ENCODE peak calls at places on chromosome 2, in seven cellular contexts. G is GM06990, V is uterus, E is ascending aorta, Y is right atrium auricular region, F is cardiac fibroblast, J is AG09309. N is an unnamed sample.

GRCh38 chr2:98460573-98461560 is 16.2 kb downstream of the INPP4A start:
- DNase-seq in G (peak), F (no peak), E (no peak), J (no peak), V (no peak), Y (no peak), N (no peak)

GRCh38 chr2:18122544-18123210 is 244.2 kb downstream of the KCNS3 start:
- DNase-seq in E (no peak), V (no peak), F (no peak), J (no peak), G (no peak), Y (no peak), N (no peak)

GRCh38 chr2:43100883-43101662 is 125.3 kb downstream of the ZFP36L2 start:
- DNase-seq in J (no peak), E (no peak), F (peak), V (peak), G (no peak), Y (no peak), N (peak)

GRCh38 chr2:159476329-159476728 is 140.0 kb downstream of the BAZ2B start:
- DNase-seq in F (no peak), J (no peak), Y (no peak), V (no peak), G (no peak), E (no peak), N (no peak)

GRCh38 chr2:113910110-113910717 is 20.3 kb downstream of the ACTR3 start:
- DNase-seq in J (no peak), G (no peak), V (no peak), F (no peak), Y (no peak), E (no peak), N (no peak)

GRCh38 chr2:176490061-176490861 is 221.0 kb downstream of the MTX2 start:
- DNase-seq in E (no peak), V (peak), Y (no peak), G (no peak), F (peak), J (no peak), N (no peak)

GRCh38 chr2:56474412-56475158 is 290.8 kb downstream of the CCDC85A start:
- DNase-seq in J (no peak), Y (no peak), V (no peak), F (peak), E (no peak), G (no peak), N (peak)

GRCh38 chr2:211591456-211591855 is 947.1 kb downstream of the ERBB4 start:
- DNase-seq in F (no peak), V (no peak), Y (no peak), G (no peak), E (no peak), J (no peak), N (no peak)

GRCh38 chr2:101991731-101992145 is at the start of gene IL1R2:
- DNase-seq in J (no peak), Y (no peak), E (no peak), V (no peak), G (no peak), F (no peak), N (no peak)

GRCh38 chr2:195363496-195363895 is 293.5 kb upstream of the SLC39A10 start:
- DNase-seq in E (no peak), V (no peak), G (no peak), F (no peak), J (no peak), Y (no peak), N (no peak)

GRCh38 chr2:179193759-179194394 is 70.8 kb downstream of the SESTD1 start:
- DNase-seq in Y (no peak), G (no peak), F (no peak), E (no peak), V (no peak), J (no peak), N (no peak)

GRCh38 chr2:120441744-120442471 is 96.0 kb downstream of the INHBB start:
- DNase-seq in E (no peak), V (no peak), J (no peak), G (no peak), F (peak), Y (no peak), N (no peak)

GRCh38 chr2:45432406-45432805 is 178.7 kb downstream of the SRBD1 start:
- DNase-seq in V (no peak), G (no peak), F (peak), J (no peak), Y (no peak), E (no peak), N (peak)

GRCh38 chr2:182642328-182642727 is 73.7 kb upstream of the DNAJC10 start:
- DNase-seq in V (peak), F (peak), G (peak), Y (peak), E (no peak), J (no peak), N (no peak)

GRCh38 chr2:98507461-98507860 is 62.8 kb downstream of the INPP4A start:
- DNase-seq in G (no peak), Y (no peak), J (no peak), E (no peak), F (no peak), V (no peak), N (no peak)

GRCh38 chr2:11921030-11921583 is 174.7 kb downstream of the LPIN1 start:
- DNase-seq in G (no peak), Y (no peak), E (no peak), J (no peak), V (no peak), F (no peak), N (no peak)

GRCh38 chr2:173148520-173148919 is 72.9 kb downstream of the MAP3K20 start:
- DNase-seq in Y (no peak), J (no peak), V (no peak), F (peak), E (no peak), G (no peak), N (no peak)

GRCh38 chr2:15870565-15870964 is 69.8 kb upstream of the MYCN start:
- DNase-seq in G (no peak), Y (no peak), V (no peak), J (no peak), F (no peak), E (no peak), N (no peak)

GRCh38 chr2:11145350-11145749 is 9.9 kb upstream of the SLC66A3 start:
- DNase-seq in F (no peak), V (no peak), E (no peak), Y (no peak), J (no peak), G (no peak), N (no peak)

GRCh38 chr2:165434865-165435500 is 34.5 kb upstream of the CSRNP3 start:
- DNase-seq in E (no peak), G (no peak), F (no peak), J (no peak), V (no peak), Y (no peak), N (no peak)

GRCh38 chr2:140506606-140507005 is 1624.2 kb downstream of the LRP1B start:
- DNase-seq in J (peak), V (no peak), F (peak), Y (no peak), E (no peak), G (no peak), N (peak)

GRCh38 chr2:174339971-174340399 is 5.2 kb downstream of the SP9 start:
- DNase-seq in J (no peak), Y (no peak), G (no peak), F (no peak), E (no peak), V (no peak), N (no peak)

GRCh38 chr2:2733818-2734217 is 402.7 kb upstream of the MYT1L start:
- DNase-seq in V (no peak), J (no peak), F (no peak), E (no peak), Y (no peak), G (no peak), N (no peak)

GRCh38 chr2:62304429-62305417 is 108.8 kb downstream of the B3GNT2 start:
- DNase-seq in J (peak), V (peak), F (peak), E (peak), Y (peak), G (peak), N (no peak)

GRCh38 chr2:229314117-229314516 is 43.0 kb upstream of the PID1 start:
- DNase-seq in J (no peak), G (no peak), E (no peak), Y (no peak), V (no peak), F (peak), N (no peak)

GRCh38 chr2:136310005-136310495 is 192.1 kb upstream of the CXCR4 start:
- DNase-seq in G (peak), E (no peak), F (no peak), V (no peak), Y (no peak), J (no peak), N (no peak)

GRCh38 chr2:64667535-64667934 is 13.8 kb upstream of the SERTAD2 start:
- DNase-seq in V (no peak), J (no peak), F (no peak), Y (no peak), G (no peak), E (no peak), N (no peak)

GRCh38 chr2:138775725-138776124 is 4.5 kb downstream of the NXPH2 start:
- DNase-seq in Y (no peak), V (no peak), E (no peak), F (no peak), J (no peak), G (no peak), N (no peak)

GRCh38 chr2:186347472-186347871 is 138.6 kb upstream of the ZC3H15 start:
- DNase-seq in V (no peak), G (peak), E (no peak), J (no peak), F (no peak), Y (no peak), N (peak)

GRCh38 chr2:128468186-128468585 is 149.5 kb upstream of the HS6ST1 start:
- DNase-seq in G (no peak), F (no peak), E (no peak), Y (peak), J (no peak), V (no peak), N (no peak)

DNA sequence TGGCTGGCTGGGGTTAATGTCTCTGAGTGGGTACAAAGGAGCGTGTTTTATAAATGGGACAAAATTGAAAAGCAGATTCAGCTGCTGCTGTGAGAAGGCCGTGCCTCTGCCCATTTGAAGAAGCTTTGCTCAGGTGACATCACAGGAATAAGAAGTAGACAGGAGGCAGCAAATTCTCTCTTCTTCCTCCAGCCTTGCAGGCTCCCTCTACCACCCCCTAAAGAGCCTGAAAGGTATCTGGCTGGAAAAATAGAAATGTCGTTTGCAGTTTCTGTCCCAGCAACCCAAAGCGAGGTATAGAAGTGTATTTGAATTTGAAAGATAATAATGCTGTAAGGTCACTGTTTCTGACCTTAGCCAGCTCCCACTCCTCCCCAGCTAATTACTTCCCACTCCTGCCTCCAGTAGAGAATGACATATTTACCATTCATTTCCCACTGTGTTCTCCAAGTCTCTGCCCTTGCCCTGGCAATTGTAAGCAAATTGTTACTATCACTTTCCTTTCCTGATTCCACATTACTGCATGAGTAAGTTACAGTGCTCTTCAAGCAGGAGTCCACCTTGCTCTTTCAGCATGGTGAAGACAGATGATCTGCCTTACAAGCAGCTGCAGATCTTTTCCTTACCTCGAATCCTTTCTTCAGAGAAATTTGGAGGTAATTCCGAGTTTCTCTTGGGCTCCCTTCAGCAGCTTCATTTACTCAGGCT is 56.7 kb upstream of the RASGRP3 start:
- DNase-seq in G (no peak), Y (no peak), E (no peak), F (peak), V (no peak), J (no peak), N (no peak)
- TF ChIP-seq CTCF in G (no peak), Y (no peak), E (no peak), F (peak), V (no peak), J (no peak), N (no peak)

DNA sequence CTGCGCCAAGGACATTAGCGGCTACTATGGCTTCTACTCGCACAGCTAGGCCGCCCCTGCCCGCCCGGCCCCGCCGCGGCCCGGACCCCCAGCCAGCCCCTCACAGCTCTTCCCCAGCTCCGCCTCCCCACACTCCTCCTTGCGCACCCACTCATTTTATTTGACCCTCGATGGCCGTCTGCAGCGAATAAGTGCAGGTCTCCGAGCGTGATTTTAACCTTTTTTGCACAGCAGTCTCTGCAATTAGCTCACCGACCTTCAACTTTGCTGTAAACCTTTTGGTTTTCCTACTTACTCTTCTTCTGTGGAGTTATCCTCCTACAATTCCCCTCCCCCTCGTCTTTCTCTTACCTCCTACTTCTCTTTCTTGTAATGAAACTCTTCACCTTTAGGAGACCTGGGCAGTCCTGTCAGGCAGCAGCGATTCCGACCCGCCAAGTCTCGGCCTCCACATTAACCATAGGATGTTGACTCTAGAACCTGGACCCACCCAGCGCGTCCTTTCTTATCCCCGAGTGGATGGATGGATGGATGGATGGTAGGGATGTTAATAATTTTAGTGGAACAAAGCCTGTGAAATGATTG is 8.2 kb downstream of the TBR1 start:
- DNase-seq in Y (no peak), G (no peak), J (no peak), E (no peak), F (no peak), V (no peak), N (no peak)
- H3K4me3 ChIP-seq in Y (peak), G (peak), J (no peak), E (peak), F (no peak), V (peak), N (no peak)

GRCh38 chr2:35428548-35428947 is 927.0 kb upstream of the CRIM1 start:
- DNase-seq in Y (no peak), E (no peak), J (no peak), G (no peak), V (no peak), F (peak), N (no peak)
- TF ChIP-seq CTCF in Y (no peak), E (no peak), J (peak), G (peak), V (no peak), F (peak), N (peak)

DNA sequence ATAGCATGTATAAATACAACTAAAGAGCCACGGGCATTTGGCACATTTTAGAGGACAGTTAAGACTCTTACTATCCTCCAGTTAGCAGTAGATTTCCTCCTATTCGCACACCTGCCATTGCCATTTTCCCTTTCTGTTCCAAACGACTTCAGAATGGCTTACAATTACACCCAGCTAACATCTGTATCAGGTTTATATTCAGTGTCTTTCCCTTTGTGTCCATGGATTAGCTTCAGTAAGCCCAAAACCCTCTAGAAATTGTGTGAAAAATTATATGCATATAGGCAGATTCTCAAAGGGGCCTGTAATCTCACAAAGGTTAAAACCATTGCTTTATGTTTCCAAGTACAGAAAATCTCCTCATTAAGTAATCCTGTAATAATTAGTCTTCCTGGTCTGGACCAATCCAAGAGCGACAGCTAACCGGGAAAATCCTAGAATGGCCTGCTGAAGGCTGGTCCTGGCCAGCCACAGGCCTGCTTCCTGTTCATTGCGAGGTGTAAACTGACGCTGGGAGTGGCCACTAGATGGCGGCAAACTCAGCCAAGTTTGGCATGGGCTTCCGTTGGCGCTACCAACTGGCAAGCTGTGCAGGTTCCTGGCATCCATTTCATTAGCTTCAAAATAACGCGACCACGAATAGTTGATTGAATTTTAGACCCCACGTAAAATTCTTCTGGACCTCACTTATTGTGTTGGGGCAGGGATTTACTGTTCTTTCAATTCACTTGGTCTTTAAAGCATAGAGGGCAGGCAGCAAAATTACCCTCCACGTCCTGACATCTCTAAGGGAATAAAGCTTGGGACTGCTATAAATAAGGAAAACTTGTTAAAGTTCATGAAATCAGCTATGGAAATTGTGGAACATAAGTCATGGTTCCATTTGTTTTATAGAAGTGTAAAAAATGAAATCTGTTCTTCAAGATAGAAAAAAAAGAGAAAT is 17.1 kb downstream of the ARHGAP25 start:
- DNase-seq in V (peak), E (peak), J (peak), F (peak), Y (peak), G (peak), N (peak)
- H3K4me3 ChIP-seq in V (peak), E (peak), J (no peak), F (no peak), Y (no peak), G (no peak), N (no peak)

GRCh38 chr2:200705305-200705985 is 106.3 kb upstream of the BZW1 start:
- DNase-seq in Y (no peak), G (no peak), E (no peak), V (no peak), J (no peak), F (peak), N (no peak)
- TF ChIP-seq CTCF in Y (no peak), G (no peak), E (no peak), V (no peak), J (peak), F (peak), N (peak)

GRCh38 chr2:69960821-69961220 is 610 bp downstream of the ASPRV1 start:
- DNase-seq in Y (no peak), G (no peak), V (no peak), F (no peak), E (no peak), J (no peak), N (no peak)
- H3K4me3 ChIP-seq in Y (no peak), G (no peak), V (no peak), F (no peak), E (no peak), J (no peak), N (no peak)

GRCh38 chr2:169928463-169928864 is 101.2 kb downstream of the UBR3 start:
- DNase-seq in Y (no peak), E (no peak), G (peak), J (peak), F (peak), V (no peak), N (peak)

DNA sequence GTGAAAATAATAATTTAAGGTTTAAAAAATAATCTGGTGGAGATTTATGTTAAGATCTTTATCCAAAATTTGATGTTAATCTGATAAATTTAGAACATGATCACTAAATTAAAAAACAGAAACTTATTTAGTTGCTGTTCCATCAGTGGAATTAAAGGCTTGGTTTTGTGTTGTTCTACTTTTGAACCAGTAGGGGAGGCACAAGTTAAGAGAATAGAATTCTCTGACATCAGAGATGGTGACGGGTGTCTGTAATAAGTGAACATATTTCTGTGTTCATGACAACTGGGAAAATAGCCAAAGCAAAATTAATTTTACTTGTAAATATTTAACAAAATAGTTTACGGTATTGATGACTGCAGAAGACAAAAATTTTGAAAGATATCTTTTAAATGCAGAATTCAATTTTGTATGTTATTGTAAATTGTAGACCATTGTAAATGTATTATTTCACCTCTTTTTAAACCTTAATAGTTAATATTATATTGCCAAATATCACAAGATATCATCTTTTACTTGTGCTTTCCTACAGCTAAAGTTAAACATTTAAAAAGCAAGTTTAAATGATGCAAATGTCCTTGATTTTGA is 106.0 kb downstream of the UBR3 start:
- DNase-seq in F (peak), E (no peak), G (no peak), Y (no peak), V (no peak), J (peak), N (peak)
- TF ChIP-seq CTCF in F (peak), E (peak), G (peak), Y (peak), V (peak), J (peak), N (peak)